ENCODE peak calls at places on chromosomes 13 and 19, in ten cellular contexts. One of them, this sample, is unnamed.

GRCh38 chr13:78981913-78982312 is 323.0 kb upstream of the OBI1 start:
- DNase-seq in upper lobe of left lung: no peak
- DNase-seq in adrenal gland: no peak
- DNase-seq in breast epithelium: no peak
- DNase-seq in SK-N-SH: no peak
- DNase-seq in cardiac muscle cell: no peak
- DNase-seq in tibial nerve: no peak
- DNase-seq in neural progenitor cell: no peak
- DNase-seq in astrocyte: no peak
- DNase-seq in left lung: no peak
- DNase-seq in this sample: no peak

GRCh38 chr13:79883216-79883615 is 402.3 kb downstream of the NDFIP2 start:
- DNase-seq in upper lobe of left lung: no peak
- DNase-seq in adrenal gland: no peak
- DNase-seq in breast epithelium: no peak
- DNase-seq in SK-N-SH: no peak
- DNase-seq in cardiac muscle cell: no peak
- DNase-seq in tibial nerve: no peak
- DNase-seq in neural progenitor cell: no peak
- DNase-seq in astrocyte: no peak
- DNase-seq in left lung: no peak
- DNase-seq in this sample: no peak

GRCh38 chr13:59837101-59837500 is 326.6 kb downstream of the DIAPH3 start:
- DNase-seq in upper lobe of left lung: no peak
- DNase-seq in adrenal gland: no peak
- DNase-seq in breast epithelium: no peak
- DNase-seq in SK-N-SH: no peak
- DNase-seq in cardiac muscle cell: no peak
- DNase-seq in tibial nerve: no peak
- DNase-seq in neural progenitor cell: no peak
- DNase-seq in astrocyte: no peak
- DNase-seq in left lung: no peak
- DNase-seq in this sample: no peak

GRCh38 chr13:80382576-80382975 is 41.6 kb upstream of the SPRY2 start:
- DNase-seq in upper lobe of left lung: no peak
- DNase-seq in adrenal gland: no peak
- DNase-seq in breast epithelium: no peak
- DNase-seq in SK-N-SH: no peak
- DNase-seq in cardiac muscle cell: no peak
- DNase-seq in tibial nerve: no peak
- DNase-seq in neural progenitor cell: no peak
- DNase-seq in astrocyte: no peak
- DNase-seq in left lung: no peak
- DNase-seq in this sample: no peak

GRCh38 chr19:55491546-55492360 is 3.5 kb downstream of the SSC5D start:
- DNase-seq in upper lobe of left lung: no peak
- DNase-seq in adrenal gland: no peak
- DNase-seq in breast epithelium: no peak
- DNase-seq in SK-N-SH: no peak
- DNase-seq in cardiac muscle cell: no peak
- DNase-seq in tibial nerve: no peak
- DNase-seq in neural progenitor cell: no peak
- DNase-seq in astrocyte: no peak
- DNase-seq in left lung: peak; percentile 51
- DNase-seq in this sample: no peak

GRCh38 chr13:20728579-20729300 is 25.2 kb downstream of the IL17D start:
- DNase-seq in upper lobe of left lung: no peak
- DNase-seq in adrenal gland: no peak
- DNase-seq in breast epithelium: no peak
- DNase-seq in SK-N-SH: no peak
- DNase-seq in cardiac muscle cell: no peak
- DNase-seq in tibial nerve: no peak
- DNase-seq in neural progenitor cell: no peak
- DNase-seq in astrocyte: no peak
- DNase-seq in left lung: no peak
- DNase-seq in this sample: no peak

GRCh38 chr19:17841810-17842662 is 5.7 kb downstream of the JAK3 start:
- DNase-seq in upper lobe of left lung: peak; percentile 42
- DNase-seq in adrenal gland: peak; percentile 83
- DNase-seq in breast epithelium: no peak
- DNase-seq in SK-N-SH: peak; percentile 99
- DNase-seq in cardiac muscle cell: peak; percentile 93
- DNase-seq in tibial nerve: peak; percentile 65
- DNase-seq in neural progenitor cell: peak; percentile 97
- DNase-seq in astrocyte: peak; percentile 49
- DNase-seq in left lung: no peak
- DNase-seq in this sample: peak; percentile 53

GRCh38 chr13:99425485-99426341 is 75.6 kb upstream of the TM9SF2 start:
- DNase-seq in upper lobe of left lung: no peak
- DNase-seq in adrenal gland: no peak
- DNase-seq in breast epithelium: no peak
- DNase-seq in SK-N-SH: no peak
- DNase-seq in cardiac muscle cell: no peak
- DNase-seq in tibial nerve: no peak
- DNase-seq in neural progenitor cell: no peak
- DNase-seq in astrocyte: no peak
- DNase-seq in left lung: peak; percentile 87
- DNase-seq in this sample: peak; percentile 62

GRCh38 chr19:35222373-35223005 is 6.0 kb downstream of the FAM187B start:
- DNase-seq in upper lobe of left lung: no peak
- DNase-seq in adrenal gland: no peak
- DNase-seq in breast epithelium: no peak
- DNase-seq in SK-N-SH: no peak
- DNase-seq in cardiac muscle cell: no peak
- DNase-seq in tibial nerve: no peak
- DNase-seq in neural progenitor cell: no peak
- DNase-seq in astrocyte: no peak
- DNase-seq in left lung: no peak
- DNase-seq in this sample: no peak

GRCh38 chr19:58150328-58150921 is at the start of gene ZNF329:
- DNase-seq in upper lobe of left lung: peak; percentile 77
- DNase-seq in adrenal gland: peak; percentile 91
- DNase-seq in breast epithelium: peak; percentile 88
- DNase-seq in SK-N-SH: peak; percentile 98
- DNase-seq in cardiac muscle cell: peak; percentile 89
- DNase-seq in tibial nerve: peak; percentile 33
- DNase-seq in neural progenitor cell: peak; percentile 94
- DNase-seq in astrocyte: peak; percentile 62
- DNase-seq in left lung: peak; percentile 97
- DNase-seq in this sample: peak; percentile 93

GRCh38 chr13:75465236-75465635 is 16.7 kb downstream of the TBC1D4 start:
- DNase-seq in upper lobe of left lung: no peak
- DNase-seq in adrenal gland: no peak
- DNase-seq in breast epithelium: no peak
- DNase-seq in SK-N-SH: no peak
- DNase-seq in cardiac muscle cell: no peak
- DNase-seq in tibial nerve: no peak
- DNase-seq in neural progenitor cell: no peak
- DNase-seq in astrocyte: no peak
- DNase-seq in left lung: no peak
- DNase-seq in this sample: no peak

GRCh38 chr13:73754727-73755292 is 379.4 kb downstream of the KLF12 start:
- DNase-seq in upper lobe of left lung: no peak
- DNase-seq in adrenal gland: peak; percentile 40
- DNase-seq in breast epithelium: no peak
- DNase-seq in SK-N-SH: peak; percentile 30
- DNase-seq in cardiac muscle cell: peak; percentile 77
- DNase-seq in tibial nerve: no peak
- DNase-seq in neural progenitor cell: peak; percentile 64
- DNase-seq in astrocyte: peak; percentile 36
- DNase-seq in left lung: no peak
- DNase-seq in this sample: no peak

GRCh38 chr19:41226053-41226873 is 7.2 kb downstream of the AXL start:
- DNase-seq in upper lobe of left lung: peak; percentile 51
- DNase-seq in adrenal gland: peak; percentile 87
- DNase-seq in breast epithelium: peak; percentile 63
- DNase-seq in SK-N-SH: peak; percentile 56
- DNase-seq in cardiac muscle cell: peak; percentile 93
- DNase-seq in tibial nerve: peak; percentile 47
- DNase-seq in neural progenitor cell: peak; percentile 75
- DNase-seq in astrocyte: peak; percentile 75
- DNase-seq in left lung: peak; percentile 90
- DNase-seq in this sample: peak; percentile 16

GRCh38 chr13:87827479-87827878 is 156.3 kb downstream of the SLITRK5 start:
- DNase-seq in upper lobe of left lung: no peak
- DNase-seq in adrenal gland: no peak
- DNase-seq in breast epithelium: no peak
- DNase-seq in SK-N-SH: no peak
- DNase-seq in cardiac muscle cell: peak; percentile 3
- DNase-seq in tibial nerve: no peak
- DNase-seq in neural progenitor cell: no peak
- DNase-seq in astrocyte: peak; percentile 58
- DNase-seq in left lung: no peak
- DNase-seq in this sample: no peak

GRCh38 chr13:80716610-80717081 is 375.7 kb upstream of the SPRY2 start:
- DNase-seq in upper lobe of left lung: no peak
- DNase-seq in adrenal gland: no peak
- DNase-seq in breast epithelium: no peak
- DNase-seq in SK-N-SH: no peak
- DNase-seq in cardiac muscle cell: peak; percentile 83
- DNase-seq in tibial nerve: no peak
- DNase-seq in neural progenitor cell: no peak
- DNase-seq in astrocyte: no peak
- DNase-seq in left lung: no peak
- DNase-seq in this sample: no peak

GRCh38 chr13:23728807-23729206 is 158.6 kb downstream of the TNFRSF19 start:
- DNase-seq in upper lobe of left lung: no peak
- DNase-seq in adrenal gland: no peak
- DNase-seq in breast epithelium: peak; percentile 63
- DNase-seq in SK-N-SH: no peak
- DNase-seq in cardiac muscle cell: no peak
- DNase-seq in tibial nerve: no peak
- DNase-seq in neural progenitor cell: no peak
- DNase-seq in astrocyte: no peak
- DNase-seq in left lung: no peak
- DNase-seq in this sample: no peak

GRCh38 chr19:46607441-46607841 is 6.3 kb downstream of the CALM3 start:
- DNase-seq in upper lobe of left lung: no peak
- DNase-seq in adrenal gland: no peak
- DNase-seq in breast epithelium: peak; percentile 22
- DNase-seq in SK-N-SH: peak; percentile 6
- DNase-seq in cardiac muscle cell: no peak
- DNase-seq in tibial nerve: peak; percentile 13
- DNase-seq in neural progenitor cell: no peak
- DNase-seq in astrocyte: no peak
- DNase-seq in left lung: no peak
- DNase-seq in this sample: no peak

GRCh38 chr19:7194566-7194965 is 99.6 kb downstream of the INSR start:
- DNase-seq in upper lobe of left lung: no peak
- DNase-seq in adrenal gland: no peak
- DNase-seq in breast epithelium: no peak
- DNase-seq in SK-N-SH: no peak
- DNase-seq in cardiac muscle cell: no peak
- DNase-seq in tibial nerve: no peak
- DNase-seq in neural progenitor cell: no peak
- DNase-seq in astrocyte: no peak
- DNase-seq in left lung: no peak
- DNase-seq in this sample: no peak
- H3K4me1 ChIP-seq in upper lobe of left lung: peaks cover 15% of the 10 kb centered on the region
- H3K4me1 ChIP-seq in adrenal gland: peaks cover 44% of the 10 kb centered on the region
- H3K4me1 ChIP-seq in breast epithelium: no peaks in the 10 kb centered on the region
- H3K4me1 ChIP-seq in SK-N-SH: peaks cover 3% of the 10 kb centered on the region
- H3K4me1 ChIP-seq in cardiac muscle cell: no peaks in the 10 kb centered on the region
- H3K4me1 ChIP-seq in tibial nerve: peaks cover 15% of the 10 kb centered on the region
- H3K4me1 ChIP-seq in neural progenitor cell: no peaks in the 10 kb centered on the region
- H3K4me1 ChIP-seq in astrocyte: peaks cover 6% of the 10 kb centered on the region
- H3K4me1 ChIP-seq in left lung: no peaks in the 10 kb centered on the region
- H3K4me1 ChIP-seq in this sample: peaks cover 39% of the 10 kb centered on the region

DNA sequence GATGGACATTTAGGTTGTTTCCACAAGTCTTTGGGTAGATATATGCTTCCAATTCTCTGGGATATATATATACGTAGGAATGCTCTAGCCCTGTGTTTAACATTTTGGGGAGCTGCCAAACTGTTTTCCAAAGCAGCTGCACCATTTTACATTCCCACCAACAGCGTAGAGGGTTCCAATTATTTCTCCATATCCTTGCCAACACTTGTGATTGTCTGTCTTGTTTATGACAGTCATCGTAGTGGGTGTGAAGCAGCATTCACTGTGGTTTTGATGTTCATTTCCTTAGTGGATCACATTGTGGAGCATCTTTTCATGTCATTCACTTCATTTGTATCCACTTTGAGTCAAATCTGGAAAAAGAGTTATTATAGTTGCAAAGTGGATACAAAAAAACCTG is 4.7 kb upstream of the CBLC start:
- DNase-seq in upper lobe of left lung: no peak
- DNase-seq in adrenal gland: no peak
- DNase-seq in breast epithelium: no peak
- DNase-seq in SK-N-SH: no peak
- DNase-seq in cardiac muscle cell: no peak
- DNase-seq in tibial nerve: no peak
- DNase-seq in neural progenitor cell: no peak
- DNase-seq in astrocyte: no peak
- DNase-seq in left lung: no peak
- DNase-seq in this sample: no peak
- H3K27ac ChIP-seq in upper lobe of left lung: no peak overlapping the region
- H3K27ac ChIP-seq in adrenal gland: no peak overlapping the region
- H3K27ac ChIP-seq in breast epithelium: no peak overlapping the region
- H3K27ac ChIP-seq in SK-N-SH: no peak overlapping the region
- H3K27ac ChIP-seq in cardiac muscle cell: no peak overlapping the region
- H3K27ac ChIP-seq in tibial nerve: no peak overlapping the region
- H3K27ac ChIP-seq in neural progenitor cell: no peak overlapping the region
- H3K27ac ChIP-seq in astrocyte: no peak overlapping the region
- H3K27ac ChIP-seq in left lung: no peak overlapping the region
- H3K27ac ChIP-seq in this sample: no peak overlapping the region

GRCh38 chr19:959935-960502 is 24.1 kb upstream of the WDR18 start:
- DNase-seq in upper lobe of left lung: no peak
- DNase-seq in adrenal gland: no peak
- DNase-seq in breast epithelium: no peak
- DNase-seq in SK-N-SH: no peak
- DNase-seq in cardiac muscle cell: no peak
- DNase-seq in tibial nerve: no peak
- DNase-seq in neural progenitor cell: peak; percentile 41
- DNase-seq in astrocyte: no peak
- DNase-seq in left lung: peak; percentile 48
- DNase-seq in this sample: no peak
- TF ChIP-seq CTCF in upper lobe of left lung: no peak
- TF ChIP-seq CTCF in adrenal gland: no peak
- TF ChIP-seq CTCF in breast epithelium: no peak
- TF ChIP-seq CTCF in SK-N-SH: no peak
- TF ChIP-seq CTCF in cardiac muscle cell: no peak
- TF ChIP-seq CTCF in tibial nerve: no peak
- TF ChIP-seq CTCF in neural progenitor cell: peak; percentile 25
- TF ChIP-seq CTCF in astrocyte: no peak
- TF ChIP-seq CTCF in left lung: no peak
- TF ChIP-seq CTCF in this sample: no peak

DNA sequence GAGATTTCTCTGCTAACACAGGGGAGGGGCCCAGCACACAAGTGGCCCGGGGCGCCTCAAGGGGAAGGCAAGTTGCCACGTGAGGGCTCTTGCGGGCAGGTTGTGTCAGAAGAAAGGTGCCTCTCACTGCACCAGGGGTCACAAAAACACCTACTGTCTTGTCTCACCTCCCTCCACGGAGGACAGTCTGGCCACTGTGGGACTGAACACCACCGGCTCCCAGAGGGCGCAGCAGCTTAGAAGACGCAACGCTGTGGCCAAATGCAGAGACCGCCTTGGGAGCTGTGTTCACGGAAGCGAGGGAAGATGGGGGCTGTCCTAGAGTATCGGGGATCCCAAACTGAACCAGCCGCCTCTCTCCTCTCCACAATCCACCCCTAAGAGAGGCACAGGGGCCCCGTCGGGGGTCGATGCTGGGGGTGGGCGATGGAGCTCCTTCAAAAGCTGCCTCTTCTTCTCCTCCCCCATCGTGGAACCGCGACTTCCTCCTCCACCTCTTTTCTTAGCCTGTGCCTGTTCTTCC is 177.5 kb downstream of the FOXO1 start:
- DNase-seq in upper lobe of left lung: no peak
- DNase-seq in adrenal gland: no peak
- DNase-seq in breast epithelium: no peak
- DNase-seq in SK-N-SH: no peak
- DNase-seq in cardiac muscle cell: no peak
- DNase-seq in tibial nerve: no peak
- DNase-seq in neural progenitor cell: no peak
- DNase-seq in astrocyte: no peak
- DNase-seq in left lung: peak; percentile 65
- DNase-seq in this sample: peak; percentile 39
- H3K4me1 ChIP-seq in upper lobe of left lung: peaks cover 3% of the 10 kb centered on the region
- H3K4me1 ChIP-seq in adrenal gland: peaks cover 3% of the 10 kb centered on the region
- H3K4me1 ChIP-seq in breast epithelium: no peaks in the 10 kb centered on the region
- H3K4me1 ChIP-seq in SK-N-SH: peaks cover 7% of the 10 kb centered on the region
- H3K4me1 ChIP-seq in cardiac muscle cell: peaks cover 5% of the 10 kb centered on the region
- H3K4me1 ChIP-seq in tibial nerve: peaks cover 7% of the 10 kb centered on the region
- H3K4me1 ChIP-seq in neural progenitor cell: peaks cover 3% of the 10 kb centered on the region
- H3K4me1 ChIP-seq in astrocyte: no peaks in the 10 kb centered on the region
- H3K4me1 ChIP-seq in left lung: no peaks in the 10 kb centered on the region
- H3K4me1 ChIP-seq in this sample: peaks cover 92% of the 10 kb centered on the region

This sample was measured in CD8-positive, alpha-beta T cell.